ENCODE peak calls at places on chromosomes 1 and 21, in seven cellular contexts. One of them, this sample, is unnamed.

GRCh38 chr1:114632427-114632826 is 37.4 kb downstream of the DENND2C start:
- DNase-seq in posterior cingulate gyrus: no peak
- DNase-seq in PC-3: no peak
- DNase-seq in EL: no peak
- DNase-seq in CD8-positive, alpha-beta memory T cell: no peak
- DNase-seq in SJCRH30: no peak
- DNase-seq in skeletal muscle cell: no peak
- DNase-seq in this sample: no peak

GRCh38 chr21:42469272-42469671 is 26.8 kb downstream of the RSPH1 start:
- DNase-seq in posterior cingulate gyrus: no peak
- DNase-seq in PC-3: no peak
- DNase-seq in EL: no peak
- DNase-seq in CD8-positive, alpha-beta memory T cell: no peak
- DNase-seq in SJCRH30: no peak
- DNase-seq in skeletal muscle cell: no peak
- DNase-seq in this sample: no peak

GRCh38 chr1:83760211-83760978 is 238.5 kb downstream of the TTLL7 start:
- DNase-seq in posterior cingulate gyrus: no peak
- DNase-seq in PC-3: no peak
- DNase-seq in EL: no peak
- DNase-seq in CD8-positive, alpha-beta memory T cell: no peak
- DNase-seq in SJCRH30: no peak
- DNase-seq in skeletal muscle cell: no peak
- DNase-seq in this sample: no peak

GRCh38 chr1:233730809-233731208 is 116.9 kb downstream of the KCNK1 start:
- DNase-seq in posterior cingulate gyrus: no peak
- DNase-seq in PC-3: no peak
- DNase-seq in EL: no peak
- DNase-seq in CD8-positive, alpha-beta memory T cell: no peak
- DNase-seq in SJCRH30: no peak
- DNase-seq in skeletal muscle cell: no peak
- DNase-seq in this sample: no peak

GRCh38 chr1:56576880-56577858 is 2.2 kb downstream of the PLPP3 start:
- DNase-seq in posterior cingulate gyrus: no peak
- DNase-seq in PC-3: peak; percentile 58
- DNase-seq in EL: peak; percentile 51
- DNase-seq in CD8-positive, alpha-beta memory T cell: no peak
- DNase-seq in SJCRH30: no peak
- DNase-seq in skeletal muscle cell: no peak
- DNase-seq in this sample: peak; percentile 26

GRCh38 chr1:113980120-113980519 is 846 bp downstream of the OLFML3 start:
- DNase-seq in posterior cingulate gyrus: no peak
- DNase-seq in PC-3: no peak
- DNase-seq in EL: peak; percentile 38
- DNase-seq in CD8-positive, alpha-beta memory T cell: no peak
- DNase-seq in SJCRH30: peak; percentile 73
- DNase-seq in skeletal muscle cell: no peak
- DNase-seq in this sample: no peak

GRCh38 chr1:146010126-146010738 is 11.3 kb downstream of the HJV start:
- DNase-seq in posterior cingulate gyrus: no peak
- DNase-seq in PC-3: no peak
- DNase-seq in EL: no peak
- DNase-seq in CD8-positive, alpha-beta memory T cell: no peak
- DNase-seq in SJCRH30: no peak
- DNase-seq in skeletal muscle cell: no peak
- DNase-seq in this sample: no peak

GRCh38 chr1:168506204-168506819 is 37.5 kb downstream of the XCL2 start:
- DNase-seq in posterior cingulate gyrus: no peak
- DNase-seq in PC-3: peak; percentile 97
- DNase-seq in EL: peak; percentile 68
- DNase-seq in CD8-positive, alpha-beta memory T cell: no peak
- DNase-seq in SJCRH30: no peak
- DNase-seq in skeletal muscle cell: peak; percentile 25
- DNase-seq in this sample: no peak

GRCh38 chr1:91174734-91175133 is 152.9 kb upstream of the ZNF644 start:
- DNase-seq in posterior cingulate gyrus: no peak
- DNase-seq in PC-3: no peak
- DNase-seq in EL: no peak
- DNase-seq in CD8-positive, alpha-beta memory T cell: no peak
- DNase-seq in SJCRH30: no peak
- DNase-seq in skeletal muscle cell: no peak
- DNase-seq in this sample: no peak

GRCh38 chr1:197807739-197808453 is 32.6 kb upstream of the DENND1B start:
- DNase-seq in posterior cingulate gyrus: no peak
- DNase-seq in PC-3: no peak
- DNase-seq in EL: no peak
- DNase-seq in CD8-positive, alpha-beta memory T cell: no peak
- DNase-seq in SJCRH30: no peak
- DNase-seq in skeletal muscle cell: no peak
- DNase-seq in this sample: no peak

GRCh38 chr1:51664412-51665240 is 47.7 kb downstream of the OSBPL9 start:
- DNase-seq in posterior cingulate gyrus: no peak
- DNase-seq in PC-3: no peak
- DNase-seq in EL: peak; percentile 33
- DNase-seq in CD8-positive, alpha-beta memory T cell: no peak
- DNase-seq in SJCRH30: no peak
- DNase-seq in skeletal muscle cell: peak; percentile 41
- DNase-seq in this sample: no peak

GRCh38 chr1:41664861-41665640 is 180.6 kb upstream of the EDN2 start:
- DNase-seq in posterior cingulate gyrus: no peak
- DNase-seq in PC-3: peak; percentile 97
- DNase-seq in EL: peak; percentile 91
- DNase-seq in CD8-positive, alpha-beta memory T cell: no peak
- DNase-seq in SJCRH30: peak; percentile 53
- DNase-seq in skeletal muscle cell: no peak
- DNase-seq in this sample: no peak

GRCh38 chr1:48687271-48688045 is 89.2 kb downstream of the BEND5 start:
- DNase-seq in posterior cingulate gyrus: no peak
- DNase-seq in PC-3: no peak
- DNase-seq in EL: no peak
- DNase-seq in CD8-positive, alpha-beta memory T cell: no peak
- DNase-seq in SJCRH30: no peak
- DNase-seq in skeletal muscle cell: no peak
- DNase-seq in this sample: no peak